ENCODE peak calls at places on chromosome X, in four cellular contexts. G is GM12878, V is H1, C is HepG2. N is an unnamed sample.
A peak's percentile ranks its signal among the peaks of the same experiment; 100 is the strongest.

GRCh38 chrX:141619336-141619735 is 29.8 kb downstream of the SPANXA2 start:
- DNase-seq in G (no peak), V (no peak), C (no peak), N (no peak)

GRCh38 chrX:66602381-66602938 is 36.4 kb downstream of the EDA2R start:
- DNase-seq in C (peak; percentile 0), V (no peak), G (no peak), N (no peak)

GRCh38 chrX:64230123-64230970 is at the start of gene ASB12:
- DNase-seq in C (no peak), V (peak; percentile 47), G (no peak), N (no peak)

GRCh38 chrX:115065304-115065703 is 47.9 kb upstream of the IL13RA2 start:
- DNase-seq in C (no peak), G (no peak), V (no peak), N (no peak)

GRCh38 chrX:120726294-120726693 is 96.4 kb upstream of the C1GALT1C1 start:
- DNase-seq in G (peak; percentile 73), C (no peak), V (no peak), N (no peak)

GRCh38 chrX:46627044-46627443 is 53.5 kb downstream of the CHST7 start:
- DNase-seq in C (no peak), G (no peak), V (no peak), N (no peak)

GRCh38 chrX:43481601-43482000 is 174.5 kb upstream of the MAOA start:
- DNase-seq in G (no peak), V (no peak), C (no peak), N (no peak)

GRCh38 chrX:16903274-16904019 is 33.3 kb upstream of the RBBP7 start:
- DNase-seq in G (peak; percentile 15), V (no peak), C (no peak), N (no peak)

GRCh38 chrX:65720580-65720979 is 53.1 kb downstream of the MSN start:
- DNase-seq in V (no peak), G (no peak), C (no peak), N (no peak)

GRCh38 chrX:140572724-140573123 is 67.9 kb upstream of the SOX3 start:
- DNase-seq in G (peak; percentile 3), V (peak; percentile 44), C (peak; percentile 7), N (peak; percentile 28)

GRCh38 chrX:50877310-50877709 is 33.2 kb upstream of the BMP15 start:
- DNase-seq in V (no peak), C (no peak), G (no peak), N (no peak)
- TF ChIP-seq ZNF274 in V (no peak), C (no peak), G (no peak), N (no peak)

DNA sequence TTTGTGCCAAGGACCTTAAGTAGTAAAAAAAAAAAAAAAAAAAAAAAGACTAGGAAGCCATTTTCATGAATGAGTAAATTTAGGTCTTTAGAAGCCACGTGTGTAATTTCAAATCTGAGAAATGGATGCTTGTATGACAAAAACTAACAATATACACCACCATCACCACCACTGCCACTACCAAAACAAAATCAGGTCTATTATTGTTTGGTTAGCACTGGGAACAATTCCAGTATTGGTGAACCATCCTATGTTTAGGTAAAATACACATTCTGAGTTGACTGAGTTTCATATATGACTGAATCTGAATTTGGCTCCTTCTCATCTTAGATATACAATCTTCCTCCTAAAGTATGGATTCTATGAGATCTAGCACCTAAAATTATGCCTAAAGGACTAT is 8.8 kb upstream of the TMSB4X start:
- DNase-seq in C (no peak), G (no peak), V (no peak), N (no peak)
- H3K4me3 ChIP-seq in C (no peak overlapping the region), G (no peak overlapping the region), V (no peak overlapping the region), N (no peak overlapping the region)

DNA sequence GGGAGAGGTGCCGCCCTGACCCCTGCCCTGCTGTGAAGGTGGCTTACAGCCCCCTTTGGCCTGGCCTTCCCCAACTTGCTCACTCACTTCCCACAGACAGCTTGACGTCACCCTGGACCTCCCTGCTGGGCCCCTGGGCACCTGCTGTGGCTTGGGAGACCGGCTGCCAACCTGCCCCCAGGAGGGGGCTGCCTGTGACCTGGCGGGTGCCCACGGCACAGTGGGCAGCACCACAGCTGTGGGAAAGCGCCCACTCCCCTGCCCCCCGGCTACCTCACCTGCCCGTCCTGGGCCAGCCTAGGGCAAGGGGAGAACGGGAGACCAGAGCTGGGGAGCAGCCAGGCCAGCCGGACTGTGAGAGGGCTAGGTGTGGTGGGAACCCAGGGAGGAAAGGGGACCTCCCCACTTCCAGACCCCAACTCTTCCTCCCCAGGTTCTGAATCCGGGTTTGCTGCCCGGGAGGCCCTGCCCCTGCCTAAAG is 2.4 kb upstream of the ZFP92 start:
- DNase-seq in V (no peak), G (no peak), C (no peak), N (no peak)
- TF ChIP-seq SUZ12 in V (no peak), G (no peak), C (no peak), N (no peak)

GRCh38 chrX:10048695-10049094 is 81.5 kb downstream of the CLDN34 start:
- DNase-seq in V (no peak), G (no peak), C (no peak), N (no peak)

GRCh38 chrX:10047631-10048030 is 80.5 kb downstream of the CLDN34 start:
- DNase-seq in C (no peak), V (no peak), G (no peak), N (no peak)

GRCh38 chrX:10048076-10048475 is 80.9 kb downstream of the CLDN34 start:
- DNase-seq in G (no peak), V (no peak), C (no peak), N (no peak)

GRCh38 chrX:10050481-10050880 is 83.3 kb downstream of the CLDN34 start:
- DNase-seq in V (peak; percentile 50), C (no peak), G (no peak), N (peak; percentile 77)

DNA sequence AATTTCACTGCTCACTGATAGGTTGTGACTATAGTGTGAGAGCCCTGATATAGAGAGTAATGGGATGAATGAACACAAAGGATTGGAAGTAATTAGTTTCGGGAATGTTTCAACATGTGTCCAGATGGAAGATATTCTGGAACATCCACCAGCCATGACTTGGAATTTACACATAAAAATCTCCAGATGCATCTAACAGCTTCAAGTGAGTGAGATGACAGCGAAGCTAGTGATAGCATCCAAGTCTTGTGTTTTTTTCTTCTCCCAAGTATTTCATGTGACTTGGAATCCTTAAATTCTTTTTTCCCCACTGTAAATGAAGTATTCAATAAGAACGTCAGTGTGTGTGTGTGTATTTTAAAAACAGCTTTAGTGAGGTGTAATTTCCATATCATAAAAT is 82.1 kb downstream of the CLDN34 start:
- DNase-seq in G (no peak), C (no peak), V (no peak), N (no peak)
- TF ChIP-seq ZNF274 in G (no peak), C (no peak), V (no peak), N (no peak)

GRCh38 chrX:49250578-49250977 is 13.9 kb downstream of the FOXP3 start:
- DNase-seq in G (no peak), C (no peak), V (no peak), N (no peak)
- H3K4me3 ChIP-seq in G (no peak overlapping the region), C (no peak overlapping the region), V (no peak overlapping the region), N (no peak overlapping the region)

DNA sequence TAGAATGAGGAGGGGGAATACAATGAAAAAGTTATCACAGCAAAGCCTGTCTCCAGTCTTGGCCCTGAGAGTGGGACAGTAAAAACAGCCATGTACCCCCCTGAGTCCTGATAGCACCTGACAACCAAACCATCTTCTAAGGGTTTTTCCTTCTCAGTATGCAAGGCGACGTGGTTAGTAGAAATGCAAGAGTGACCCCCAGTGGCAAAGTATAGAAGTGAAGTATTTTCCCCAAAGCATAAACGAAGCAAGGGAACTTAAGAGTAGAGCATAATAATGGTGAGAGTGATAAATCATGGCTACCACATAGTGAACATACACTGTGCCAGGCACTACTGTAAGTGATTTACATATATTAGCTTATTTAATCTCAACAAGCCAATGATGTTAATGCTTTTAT is 52.8 kb downstream of the FAM47C start:
- DNase-seq in C (peak; percentile 6), G (no peak), V (no peak), N (peak; percentile 47)
- TF ChIP-seq SUZ12 in C (no peak), G (no peak), V (no peak), N (no peak)